ENCODE peak calls at places on chromosomes 2 and 18, in eight cellular contexts. One of them, this sample, is unnamed. For H3K9me3, the result is how much of the 10 kb centered on the place peaks cover.

GRCh38 chr18:49241852-49242251 is 218.6 kb downstream of the DYM start:
- DNase-seq in sigmoid colon: no peak
- DNase-seq in tibial nerve: no peak
- DNase-seq in upper lobe of left lung: no peak
- DNase-seq in stomach: no peak
- DNase-seq in HepG2: no peak
- DNase-seq in K562: no peak
- DNase-seq in transverse colon: no peak
- DNase-seq in this sample: no peak

GRCh38 chr2:153109793-153110192 is 368.8 kb downstream of the RPRM start:
- DNase-seq in tibial nerve: no peak
- DNase-seq in upper lobe of left lung: no peak
- DNase-seq in HepG2: no peak
- DNase-seq in stomach: no peak
- DNase-seq in transverse colon: no peak
- DNase-seq in K562: no peak
- DNase-seq in sigmoid colon: no peak
- DNase-seq in this sample: no peak

GRCh38 chr18:12038082-12038660 is 55.5 kb upstream of the ANKRD62 start:
- DNase-seq in tibial nerve: no peak
- DNase-seq in transverse colon: peak
- DNase-seq in upper lobe of left lung: no peak
- DNase-seq in sigmoid colon: peak
- DNase-seq in K562: no peak
- DNase-seq in HepG2: no peak
- DNase-seq in stomach: peak
- DNase-seq in this sample: no peak

GRCh38 chr2:31384771-31385276 is 29.7 kb downstream of the XDH start:
- DNase-seq in sigmoid colon: no peak
- DNase-seq in transverse colon: no peak
- DNase-seq in K562: no peak
- DNase-seq in stomach: no peak
- DNase-seq in tibial nerve: no peak
- DNase-seq in HepG2: no peak
- DNase-seq in upper lobe of left lung: no peak
- DNase-seq in this sample: no peak

GRCh38 chr2:26412091-26412673 is 10.5 kb downstream of the DRC1 start:
- DNase-seq in HepG2: peak
- DNase-seq in transverse colon: no peak
- DNase-seq in sigmoid colon: no peak
- DNase-seq in stomach: no peak
- DNase-seq in tibial nerve: no peak
- DNase-seq in K562: peak
- DNase-seq in upper lobe of left lung: no peak
- DNase-seq in this sample: no peak

GRCh38 chr18:811192-812122 is 585 bp downstream of the YES1 start:
- DNase-seq in sigmoid colon: peak
- DNase-seq in stomach: peak
- DNase-seq in transverse colon: peak
- DNase-seq in upper lobe of left lung: peak
- DNase-seq in HepG2: no peak
- DNase-seq in tibial nerve: no peak
- DNase-seq in K562: no peak
- DNase-seq in this sample: no peak

GRCh38 chr2:39730685-39731302 is 48.3 kb downstream of the THUMPD2 start:
- DNase-seq in K562: peak
- DNase-seq in tibial nerve: no peak
- DNase-seq in stomach: no peak
- DNase-seq in sigmoid colon: no peak
- DNase-seq in upper lobe of left lung: no peak
- DNase-seq in HepG2: peak
- DNase-seq in transverse colon: no peak
- DNase-seq in this sample: no peak

GRCh38 chr2:50385361-50385760 is 646.6 kb downstream of the NRXN1 start:
- DNase-seq in sigmoid colon: no peak
- DNase-seq in stomach: no peak
- DNase-seq in HepG2: no peak
- DNase-seq in upper lobe of left lung: no peak
- DNase-seq in K562: no peak
- DNase-seq in tibial nerve: no peak
- DNase-seq in transverse colon: no peak
- DNase-seq in this sample: no peak

GRCh38 chr2:11175293-11175795 is 20.1 kb downstream of the SLC66A3 start:
- DNase-seq in K562: no peak
- DNase-seq in sigmoid colon: peak
- DNase-seq in stomach: no peak
- DNase-seq in tibial nerve: no peak
- DNase-seq in transverse colon: no peak
- DNase-seq in upper lobe of left lung: peak
- DNase-seq in HepG2: no peak
- DNase-seq in this sample: no peak

GRCh38 chr2:233105930-233106329 is 45.8 kb downstream of the INPP5D start:
- DNase-seq in stomach: no peak
- DNase-seq in K562: no peak
- DNase-seq in HepG2: no peak
- DNase-seq in tibial nerve: no peak
- DNase-seq in sigmoid colon: no peak
- DNase-seq in transverse colon: no peak
- DNase-seq in upper lobe of left lung: no peak
- DNase-seq in this sample: no peak

GRCh38 chr2:48323146-48323545 is 206.8 kb upstream of the STON1 start:
- DNase-seq in stomach: no peak
- DNase-seq in transverse colon: no peak
- DNase-seq in upper lobe of left lung: no peak
- DNase-seq in HepG2: no peak
- DNase-seq in tibial nerve: no peak
- DNase-seq in K562: no peak
- DNase-seq in sigmoid colon: no peak
- DNase-seq in this sample: no peak

GRCh38 chr2:10536569-10537133 is 88.5 kb upstream of the ODC1 start:
- DNase-seq in transverse colon: no peak
- DNase-seq in upper lobe of left lung: no peak
- DNase-seq in HepG2: no peak
- DNase-seq in tibial nerve: no peak
- DNase-seq in stomach: no peak
- DNase-seq in K562: no peak
- DNase-seq in sigmoid colon: peak
- DNase-seq in this sample: no peak

GRCh38 chr2:225041210-225041870 is 928 bp downstream of the DOCK10 start:
- DNase-seq in K562: no peak
- DNase-seq in tibial nerve: no peak
- DNase-seq in upper lobe of left lung: peak
- DNase-seq in transverse colon: peak
- DNase-seq in HepG2: no peak
- DNase-seq in sigmoid colon: no peak
- DNase-seq in stomach: peak
- DNase-seq in this sample: peak

GRCh38 chr2:69946351-69947077 is 14.9 kb downstream of the ASPRV1 start:
- DNase-seq in stomach: peak
- DNase-seq in tibial nerve: no peak
- DNase-seq in sigmoid colon: no peak
- DNase-seq in K562: no peak
- DNase-seq in upper lobe of left lung: no peak
- DNase-seq in transverse colon: no peak
- DNase-seq in HepG2: peak
- DNase-seq in this sample: no peak

GRCh38 chr2:176324862-176325261 is 55.6 kb downstream of the MTX2 start:
- DNase-seq in K562: no peak
- DNase-seq in tibial nerve: no peak
- DNase-seq in stomach: no peak
- DNase-seq in HepG2: no peak
- DNase-seq in transverse colon: no peak
- DNase-seq in upper lobe of left lung: no peak
- DNase-seq in sigmoid colon: no peak
- DNase-seq in this sample: no peak

GRCh38 chr2:236965021-236965840 is 120.5 kb upstream of the COPS8 start:
- DNase-seq in sigmoid colon: peak
- DNase-seq in K562: no peak
- DNase-seq in upper lobe of left lung: no peak
- DNase-seq in transverse colon: no peak
- DNase-seq in stomach: peak
- DNase-seq in tibial nerve: no peak
- DNase-seq in HepG2: no peak
- DNase-seq in this sample: no peak

GRCh38 chr18:40868110-40868858 is 1086.8 kb upstream of the PIK3C3 start:
- DNase-seq in HepG2: peak
- DNase-seq in transverse colon: no peak
- DNase-seq in upper lobe of left lung: no peak
- DNase-seq in stomach: no peak
- DNase-seq in sigmoid colon: no peak
- DNase-seq in tibial nerve: no peak
- DNase-seq in K562: no peak
- DNase-seq in this sample: no peak

GRCh38 chr2:25025996-25026530 is 15.8 kb upstream of the EFR3B start:
- DNase-seq in K562: no peak
- DNase-seq in upper lobe of left lung: no peak
- DNase-seq in transverse colon: no peak
- DNase-seq in HepG2: no peak
- DNase-seq in tibial nerve: no peak
- DNase-seq in sigmoid colon: no peak
- DNase-seq in stomach: no peak
- DNase-seq in this sample: no peak

GRCh38 chr2:94964193-94964592 is 61.3 kb upstream of the MAL start:
- DNase-seq in HepG2: no peak
- DNase-seq in upper lobe of left lung: no peak
- DNase-seq in tibial nerve: no peak
- DNase-seq in stomach: no peak
- DNase-seq in K562: no peak
- DNase-seq in sigmoid colon: no peak
- DNase-seq in transverse colon: no peak
- DNase-seq in this sample: no peak
- TF ChIP-seq EP300 in HepG2: no peak
- TF ChIP-seq EP300 in upper lobe of left lung: no peak
- TF ChIP-seq EP300 in tibial nerve: no peak
- TF ChIP-seq EP300 in stomach: no peak
- TF ChIP-seq EP300 in K562: no peak
- TF ChIP-seq EP300 in sigmoid colon: no peak
- TF ChIP-seq EP300 in transverse colon: no peak
- TF ChIP-seq EP300 in this sample: no peak

DNA sequence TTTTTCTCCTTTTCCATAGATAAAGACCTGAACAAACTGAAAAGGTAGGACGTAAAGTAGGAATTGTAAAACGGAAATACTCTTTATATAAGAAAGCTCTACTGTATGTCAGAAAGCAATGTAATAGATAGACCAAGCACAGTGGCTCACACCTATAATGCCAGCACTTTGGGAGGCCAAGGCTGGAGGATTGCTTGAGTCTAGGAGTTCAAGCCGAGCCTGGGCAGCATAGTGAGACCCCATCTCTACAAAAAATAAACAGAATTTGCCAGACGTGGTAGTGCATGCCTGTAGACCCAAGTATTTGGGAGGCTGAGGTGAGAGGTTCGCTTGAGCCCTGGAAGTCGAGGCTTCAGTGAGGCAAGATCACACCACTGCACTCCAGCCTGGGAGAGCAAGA is 7.6 kb downstream of the ZNF397 start:
- DNase-seq in HepG2: no peak
- DNase-seq in upper lobe of left lung: no peak
- DNase-seq in stomach: no peak
- DNase-seq in K562: no peak
- DNase-seq in tibial nerve: no peak
- DNase-seq in transverse colon: no peak
- DNase-seq in sigmoid colon: no peak
- DNase-seq in this sample: no peak
- H3K9me3 ChIP-seq in HepG2: under half
- H3K9me3 ChIP-seq in upper lobe of left lung: under half
- H3K9me3 ChIP-seq in stomach: under half
- H3K9me3 ChIP-seq in K562: under half
- H3K9me3 ChIP-seq in tibial nerve: under half
- H3K9me3 ChIP-seq in transverse colon: under half
- H3K9me3 ChIP-seq in sigmoid colon: under half
- H3K9me3 ChIP-seq in this sample: under half

GRCh38 chr2:218396688-218397501 is 2.8 kb upstream of the CTDSP1 start:
- DNase-seq in K562: no peak
- DNase-seq in transverse colon: peak
- DNase-seq in upper lobe of left lung: peak
- DNase-seq in sigmoid colon: peak
- DNase-seq in HepG2: peak
- DNase-seq in tibial nerve: peak
- DNase-seq in stomach: peak
- DNase-seq in this sample: peak
- TF ChIP-seq EP300 in K562: no peak
- TF ChIP-seq EP300 in transverse colon: no peak
- TF ChIP-seq EP300 in upper lobe of left lung: peak
- TF ChIP-seq EP300 in sigmoid colon: no peak
- TF ChIP-seq EP300 in HepG2: no peak
- TF ChIP-seq EP300 in tibial nerve: no peak
- TF ChIP-seq EP300 in stomach: no peak
- TF ChIP-seq EP300 in this sample: no peak

DNA sequence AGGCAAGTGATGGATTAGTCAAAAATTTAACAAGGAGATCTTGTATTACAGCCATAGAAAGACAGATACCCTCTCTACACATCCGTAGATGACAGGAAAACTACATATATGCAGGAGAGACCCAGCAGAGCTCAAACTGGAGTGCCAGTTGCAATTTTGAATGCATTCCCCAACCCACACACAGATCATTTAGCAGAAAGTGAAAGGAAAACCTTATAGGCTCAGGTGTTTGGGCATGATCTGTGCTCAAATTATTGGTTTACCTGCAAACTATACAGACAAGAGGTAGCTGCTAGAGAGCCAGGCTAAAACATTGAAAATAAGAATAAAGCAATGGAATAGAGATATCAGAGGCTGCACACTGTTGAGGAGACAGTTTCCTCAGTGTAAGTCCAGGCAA is 51.8 kb downstream of the RAB3GAP1 start:
- DNase-seq in stomach: no peak
- DNase-seq in tibial nerve: no peak
- DNase-seq in transverse colon: no peak
- DNase-seq in upper lobe of left lung: no peak
- DNase-seq in sigmoid colon: no peak
- DNase-seq in K562: no peak
- DNase-seq in HepG2: no peak
- DNase-seq in this sample: no peak
- H3K9me3 ChIP-seq in stomach: under half
- H3K9me3 ChIP-seq in tibial nerve: under half
- H3K9me3 ChIP-seq in transverse colon: under half
- H3K9me3 ChIP-seq in upper lobe of left lung: under half
- H3K9me3 ChIP-seq in sigmoid colon: under half
- H3K9me3 ChIP-seq in K562: under half
- H3K9me3 ChIP-seq in HepG2: under half
- H3K9me3 ChIP-seq in this sample: under half

DNA sequence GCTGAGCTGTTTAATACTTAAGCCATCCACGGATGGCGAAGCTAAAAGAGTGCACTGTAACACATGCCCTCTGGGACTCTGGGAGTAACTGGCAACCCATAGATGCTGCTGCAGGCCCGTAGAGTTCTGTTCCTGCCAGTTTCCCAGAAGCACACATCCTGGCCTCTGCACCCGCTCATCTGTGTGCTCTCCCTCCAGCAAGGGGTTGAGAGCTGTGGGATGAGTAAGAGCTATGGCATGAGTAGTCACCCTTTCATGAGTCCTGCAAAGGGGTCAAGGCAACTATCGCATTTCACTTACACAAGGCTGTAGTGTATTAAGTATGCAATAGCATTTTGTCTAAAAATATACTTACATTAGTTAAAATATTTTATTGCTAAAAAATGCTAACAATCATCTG is 1341.8 kb upstream of the NXPH2 start:
- DNase-seq in K562: no peak
- DNase-seq in transverse colon: no peak
- DNase-seq in tibial nerve: no peak
- DNase-seq in upper lobe of left lung: no peak
- DNase-seq in stomach: no peak
- DNase-seq in sigmoid colon: no peak
- DNase-seq in HepG2: peak
- DNase-seq in this sample: no peak
- TF ChIP-seq EP300 in K562: no peak
- TF ChIP-seq EP300 in transverse colon: no peak
- TF ChIP-seq EP300 in tibial nerve: no peak
- TF ChIP-seq EP300 in upper lobe of left lung: no peak
- TF ChIP-seq EP300 in stomach: no peak
- TF ChIP-seq EP300 in sigmoid colon: no peak
- TF ChIP-seq EP300 in HepG2: no peak
- TF ChIP-seq EP300 in this sample: no peak